ENCODE peak calls at places on chromosomes 3 and 15, in ten cellular contexts. F is HTR-8/SVneo; I is NCI-H1092; T is activated CD8-positive, alpha-beta memory T cell treated with anti-CD3 and anti-CD28 coated beads for 24 hours; W is foreskin fibroblast; N is aorta; R is mesothelial cell of epicardium; G is AG10803; D is T follicular helper cell; X is cardiac septum. H is an unnamed sample.

GRCh38 chr3:28916713-28917499 is 364.0 kb upstream of the RBMS3 start:
- DNase-seq in F (peak), I (no peak), T (peak), W (peak), N (peak), R (no peak), G (peak), D (no peak), X (peak), H (no peak)

GRCh38 chr3:45043715-45044299 is 17.7 kb downstream of the CLEC3B start:
- DNase-seq in F (peak), I (no peak), T (no peak), W (peak), N (no peak), R (no peak), G (peak), D (no peak), X (no peak), H (no peak)

GRCh38 chr3:55337641-55338174 is 149.4 kb downstream of the WNT5A start:
- DNase-seq in F (no peak), I (no peak), T (no peak), W (no peak), N (no peak), R (no peak), G (no peak), D (no peak), X (no peak), H (no peak)

GRCh38 chr3:54164192-54164975 is 42.0 kb downstream of the CACNA2D3 start:
- DNase-seq in F (no peak), I (no peak), T (no peak), W (no peak), N (no peak), R (no peak), G (no peak), D (no peak), X (no peak), H (no peak)

GRCh38 chr3:181629029-181629428 is 82.7 kb upstream of the SOX2 start:
- DNase-seq in F (no peak), I (no peak), T (no peak), W (peak), N (no peak), R (no peak), G (no peak), D (no peak), X (no peak), H (no peak)

GRCh38 chr15:45186771-45187577 is 792 bp downstream of the SHF start:
- DNase-seq in F (no peak), I (no peak), T (no peak), W (no peak), N (no peak), R (no peak), G (no peak), D (no peak), X (no peak), H (no peak)

GRCh38 chr15:98383571-98383970 is 264.8 kb upstream of the IGF1R start:
- DNase-seq in F (no peak), I (no peak), T (no peak), W (no peak), N (no peak), R (no peak), G (no peak), D (no peak), X (no peak), H (no peak)

GRCh38 chr3:134317106-134317947 is 56.9 kb downstream of the AMOTL2 start:
- DNase-seq in F (no peak), I (no peak), T (peak), W (peak), N (no peak), R (no peak), G (peak), D (no peak), X (peak), H (no peak)

GRCh38 chr3:128491900-128492352 is 1.1 kb downstream of the GATA2 start:
- DNase-seq in F (no peak), I (no peak), T (peak), W (peak), N (no peak), R (no peak), G (no peak), D (no peak), X (peak), H (no peak)

GRCh38 chr3:112688819-112689218 is 47.9 kb upstream of the CCDC80 start:
- DNase-seq in F (no peak), I (no peak), T (no peak), W (no peak), N (no peak), R (no peak), G (no peak), D (no peak), X (no peak), H (no peak)

GRCh38 chr15:89665449-89666146 is 10.3 kb upstream of the KIF7 start:
- DNase-seq in F (no peak), I (no peak), T (no peak), W (peak), N (peak), R (no peak), G (peak), D (no peak), X (peak), H (no peak)

GRCh38 chr3:49652218-49652921 is 21.8 kb upstream of the APEH start:
- DNase-seq in F (no peak), I (no peak), T (no peak), W (no peak), N (no peak), R (no peak), G (no peak), D (no peak), X (no peak), H (no peak)

GRCh38 chr3:177300039-177300833 is 103.0 kb upstream of the TBL1XR1 start:
- DNase-seq in F (no peak), I (peak), T (peak), W (peak), N (peak), R (no peak), G (peak), D (no peak), X (no peak), H (no peak)

GRCh38 chr3:63047068-63047467 is 171.9 kb upstream of the CADPS start:
- DNase-seq in F (no peak), I (no peak), T (no peak), W (no peak), N (no peak), R (no peak), G (no peak), D (no peak), X (no peak), H (peak)

GRCh38 chr3:195768831-195769303 is 42.9 kb downstream of the MUC4 start:
- DNase-seq in F (no peak), I (no peak), T (no peak), W (peak), N (peak), R (no peak), G (no peak), D (no peak), X (peak), H (no peak)

GRCh38 chr3:119819806-119820205 is 37.9 kb downstream of the NR1I2 start:
- DNase-seq in F (no peak), I (no peak), T (no peak), W (peak), N (no peak), R (no peak), G (peak), D (no peak), X (no peak), H (no peak)

GRCh38 chr3:140896997-140897396 is 44.6 kb upstream of the SLC25A36 start:
- DNase-seq in F (no peak), I (no peak), T (no peak), W (peak), N (no peak), R (no peak), G (no peak), D (no peak), X (no peak), H (no peak)

GRCh38 chr3:52216585-52217408 is 8.6 kb downstream of the TLR9 start:
- DNase-seq in F (peak), I (peak), T (peak), W (peak), N (peak), R (no peak), G (peak), D (peak), X (no peak), H (peak)

GRCh38 chr3:126512026-126512425 is 5.5 kb downstream of the UROC1 start:
- DNase-seq in F (no peak), I (no peak), T (no peak), W (no peak), N (peak), R (no peak), G (no peak), D (no peak), X (no peak), H (no peak)

GRCh38 chr3:45272828-45273470 is 46.9 kb upstream of the TMEM158 start:
- DNase-seq in F (no peak), I (no peak), T (no peak), W (no peak), N (no peak), R (no peak), G (no peak), D (no peak), X (no peak), H (peak)

GRCh38 chr3:5004319-5005152 is 25.3 kb downstream of the BHLHE40 start:
- DNase-seq in F (no peak), I (no peak), T (peak), W (no peak), N (no peak), R (no peak), G (no peak), D (no peak), X (no peak), H (no peak)

GRCh38 chr15:66580643-66581042 is 14.8 kb upstream of the LCTL start:
- DNase-seq in F (no peak), I (no peak), T (no peak), W (peak), N (peak), R (no peak), G (peak), D (no peak), X (no peak), H (no peak)

GRCh38 chr15:68492855-68493254 is 60.9 kb upstream of the ITGA11 start:
- DNase-seq in F (no peak), I (no peak), T (no peak), W (no peak), N (no peak), R (no peak), G (peak), D (no peak), X (no peak), H (no peak)

GRCh38 chr15:35748105-35748504 is 202.1 kb upstream of the DPH6 start:
- DNase-seq in F (no peak), I (no peak), T (no peak), W (no peak), N (no peak), R (no peak), G (no peak), D (no peak), X (no peak), H (no peak)

GRCh38 chr3:78978037-78978436 is 789.8 kb downstream of the ROBO1 start:
- DNase-seq in F (no peak), I (no peak), T (no peak), W (peak), N (no peak), R (no peak), G (peak), D (no peak), X (no peak), H (no peak)

GRCh38 chr3:170054204-170054603 is 16.4 kb downstream of the GPR160 start:
- DNase-seq in F (no peak), I (no peak), T (no peak), W (peak), N (no peak), R (no peak), G (no peak), D (no peak), X (no peak), H (no peak)

GRCh38 chr15:52417501-52417900 is 111.2 kb downstream of the MYO5A start:
- DNase-seq in F (no peak), I (no peak), T (no peak), W (peak), N (no peak), R (no peak), G (peak), D (no peak), X (no peak), H (no peak)

GRCh38 chr15:96887730-96888129 is 557.2 kb downstream of the NR2F2 start:
- DNase-seq in F (peak), I (no peak), T (no peak), W (no peak), N (no peak), R (no peak), G (no peak), D (no peak), X (no peak), H (no peak)

GRCh38 chr15:43518073-43518761 is 809 bp downstream of the MAP1A start:
- DNase-seq in F (no peak), I (peak), T (no peak), W (peak), N (no peak), R (no peak), G (peak), D (no peak), X (no peak), H (no peak)

GRCh38 chr15:68719676-68720075 is 101.0 kb downstream of the ANP32A start:
- DNase-seq in F (no peak), I (no peak), T (no peak), W (no peak), N (no peak), R (no peak), G (no peak), D (no peak), X (no peak), H (no peak)

GRCh38 chr3:172102123-172102882 is 62.9 kb downstream of the FNDC3B start:
- DNase-seq in F (no peak), I (no peak), T (peak), W (no peak), N (no peak), R (no peak), G (no peak), D (peak), X (no peak), H (peak)

GRCh38 chr3:146187334-146187950 is 26.5 kb upstream of the PLOD2 start:
- DNase-seq in F (no peak), I (peak), T (no peak), W (peak), N (no peak), R (no peak), G (peak), D (no peak), X (no peak), H (no peak)

GRCh38 chr3:182739619-182740018 is 53.7 kb upstream of the ATP11B start:
- DNase-seq in F (peak), I (no peak), T (no peak), W (peak), N (no peak), R (no peak), G (peak), D (no peak), X (no peak), H (no peak)

GRCh38 chr3:138544546-138544945 is 49.5 kb downstream of the CEP70 start:
- DNase-seq in F (no peak), I (no peak), T (no peak), W (no peak), N (no peak), R (no peak), G (no peak), D (no peak), X (no peak), H (no peak)

GRCh38 chr3:194069421-194070219 is 66.3 kb upstream of the HES1 start:
- DNase-seq in F (no peak), I (no peak), T (no peak), W (peak), N (no peak), R (no peak), G (peak), D (no peak), X (no peak), H (no peak)

H was measured in DMS153.